ENCODE peak calls at places on chromosome 22, in four cellular contexts. Z is HepG2, I is K562, U is GM12878. O is an unnamed sample.

GRCh38 chr22:17237031-17237668 is 17.9 kb upstream of the ADA2 start:
- DNase-seq in Z (no peak), I (no peak), U (peak), O (no peak)

GRCh38 chr22:47395481-47395880 is 633.0 kb downstream of the TBC1D22A start:
- DNase-seq in Z (no peak), U (no peak), I (no peak), O (no peak)

GRCh38 chr22:36544107-36544620 is 15.2 kb upstream of the EIF3D start:
- DNase-seq in Z (no peak), I (peak), U (no peak), O (no peak)

GRCh38 chr22:36129985-36130384 is 30.6 kb downstream of the APOL3 start:
- DNase-seq in Z (no peak), I (no peak), U (no peak), O (no peak)

GRCh38 chr22:32775957-32776356 is 25.5 kb upstream of the TIMP3 start:
- DNase-seq in U (no peak), Z (peak), I (peak), O (no peak)

GRCh38 chr22:43944670-43945430 is 10.4 kb upstream of the SAMM50 start:
- DNase-seq in Z (no peak), U (no peak), I (no peak), O (no peak)

GRCh38 chr22:47174096-47174495 is 411.6 kb downstream of the TBC1D22A start:
- DNase-seq in I (no peak), Z (no peak), U (no peak), O (no peak)

GRCh38 chr22:26330971-26331625 is 98.0 kb upstream of the ASPHD2 start:
- DNase-seq in Z (peak), I (peak), U (peak), O (peak)

GRCh38 chr22:30254307-30254706 is 7.7 kb upstream of the LIF start:
- DNase-seq in Z (no peak), U (no peak), I (no peak), O (no peak)

GRCh38 chr22:27580311-27580897 is 221.2 kb downstream of the MN1 start:
- DNase-seq in U (no peak), Z (no peak), I (no peak), O (no peak)

GRCh38 chr22:50497093-50497492 is 10.4 kb downstream of the LMF2 start:
- DNase-seq in U (no peak), Z (no peak), I (no peak), O (no peak)

GRCh38 chr22:27621671-27622070 is 179.9 kb downstream of the MN1 start:
- DNase-seq in Z (no peak), U (no peak), I (no peak), O (no peak)

GRCh38 chr22:38758276-38758945 is 2.6 kb upstream of the SUN2 start:
- DNase-seq in I (peak), U (no peak), Z (no peak), O (no peak)

GRCh38 chr22:37588540-37589215 is 8.8 kb upstream of the LGALS2 start:
- DNase-seq in U (no peak), I (no peak), Z (no peak), O (no peak)

GRCh38 chr22:47166446-47167016 is 404.1 kb downstream of the TBC1D22A start:
- DNase-seq in U (no peak), I (no peak), Z (no peak), O (no peak)

GRCh38 chr22:44026630-44027511 is 2.8 kb downstream of the PARVB start:
- DNase-seq in Z (no peak), U (peak), I (peak), O (no peak)

GRCh38 chr22:17792854-17793434 is 18.7 kb upstream of the BID start:
- DNase-seq in U (no peak), Z (no peak), I (no peak), O (no peak)

GRCh38 chr22:24417200-24417599 is 10.2 kb upstream of the ADORA2A start:
- DNase-seq in I (no peak), Z (no peak), U (no peak), O (no peak)

GRCh38 chr22:30396871-30397655 is at the start of gene SEC14L2:
- DNase-seq in Z (no peak), U (no peak), I (no peak), O (peak)

GRCh38 chr22:27997538-27997937 is 78.5 kb upstream of the PITPNB start:
- DNase-seq in I (no peak), U (no peak), Z (no peak), O (no peak)

GRCh38 chr22:37021710-37022482 is 2.4 kb downstream of the MPST start:
- DNase-seq in U (no peak), Z (no peak), I (peak), O (peak)

GRCh38 chr22:42915980-42916765 is 59.1 kb upstream of the ARFGAP3 start:
- DNase-seq in I (no peak), Z (peak), U (no peak), O (no peak)

GRCh38 chr22:38243007-38243775 is 29.6 kb downstream of the TMEM184B start:
- DNase-seq in Z (peak), I (no peak), U (no peak), O (no peak)

GRCh38 chr22:36022697-36023096 is 5.9 kb downstream of the RBFOX2 start:
- DNase-seq in I (no peak), Z (no peak), U (no peak), O (no peak)

GRCh38 chr22:35202376-35202775 is 54.9 kb upstream of the HMGXB4 start:
- DNase-seq in U (no peak), I (no peak), Z (no peak), O (no peak)

GRCh38 chr22:33030923-33031525 is 27.2 kb downstream of the SYN3 start:
- DNase-seq in U (no peak), I (no peak), Z (no peak), O (no peak)

GRCh38 chr22:30183861-30184278 is 62.7 kb downstream of the LIF start:
- DNase-seq in I (peak), Z (no peak), U (no peak), O (no peak)

GRCh38 chr22:23182289-23183106 is 2.2 kb downstream of the BCR start:
- DNase-seq in Z (no peak), U (peak), I (peak), O (peak)

GRCh38 chr22:50403701-50404101 is 60.6 kb downstream of the PPP6R2 start:
- DNase-seq in U (no peak), I (no peak), Z (no peak), O (no peak)

GRCh38 chr22:31139866-31140716 is at the start of gene PLA2G3:
- DNase-seq in Z (peak), I (peak), U (no peak), O (no peak)

GRCh38 chr22:22928666-22929380 is 41.2 kb downstream of the IGLL5 start:
- DNase-seq in Z (no peak), U (peak), I (peak), O (no peak)

GRCh38 chr22:37462983-37463382 is 23.2 kb downstream of the MFNG start:
- DNase-seq in Z (peak), U (no peak), I (peak), O (peak)

GRCh38 chr22:26215766-26216165 is 46.5 kb downstream of the SEZ6L start:
- DNase-seq in Z (no peak), U (no peak), I (no peak), O (no peak)

GRCh38 chr22:41415554-41415953 is 31.0 kb downstream of the TOB2 start:
- DNase-seq in I (no peak), Z (no peak), U (no peak), O (no peak)

GRCh38 chr22:41418717-41419116 is 27.9 kb downstream of the TOB2 start:
- DNase-seq in U (no peak), I (no peak), Z (no peak), O (no peak)

DNA sequence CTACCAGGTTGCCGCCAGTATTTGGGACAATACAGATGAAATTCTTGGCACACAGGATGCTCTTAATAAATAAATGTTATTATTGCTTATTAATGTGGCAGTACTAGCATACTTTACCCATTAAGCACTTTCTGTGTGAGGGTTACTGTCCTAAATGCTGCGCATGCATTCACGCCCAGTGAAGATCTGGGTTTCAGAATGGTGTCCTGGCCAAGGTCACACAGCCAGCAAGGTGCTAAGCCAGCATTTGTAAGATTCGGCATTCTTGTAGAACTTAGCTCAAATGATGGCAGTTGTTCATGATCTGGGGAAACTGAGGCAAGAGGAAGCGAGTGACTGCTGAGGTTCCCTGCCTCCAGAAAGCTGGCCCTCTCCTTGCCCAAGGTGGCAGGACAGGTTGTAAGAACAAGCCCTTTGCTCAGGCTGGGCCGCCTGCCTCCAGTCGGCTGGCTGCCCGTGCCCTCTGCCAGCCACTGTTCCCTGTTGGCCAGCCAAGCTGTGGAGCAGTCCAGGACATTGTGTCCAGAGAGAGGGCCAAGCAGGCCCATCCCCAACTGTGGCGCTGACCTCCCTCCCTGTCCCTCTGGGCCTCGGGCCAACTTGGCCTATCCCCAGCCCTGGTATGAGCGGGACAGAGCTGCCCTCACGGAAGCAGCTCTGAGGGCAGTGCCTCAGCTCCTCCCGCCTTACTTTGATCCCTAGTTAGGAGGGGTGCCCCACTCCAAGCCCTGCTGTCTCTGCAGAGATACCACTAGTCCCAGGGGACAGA is 28.8 kb downstream of the TOB2 start:
- DNase-seq in Z (no peak), U (no peak), I (no peak), O (no peak)
- TF ChIP-seq TARDBP in Z (no peak), U (no peak), I (no peak), O (no peak)

GRCh38 chr22:46125311-46125710 is 25.0 kb upstream of the PPARA start:
- DNase-seq in I (no peak), U (no peak), Z (no peak), O (no peak)
- TF ChIP-seq TARDBP in I (no peak), U (no peak), Z (no peak), O (no peak)

DNA sequence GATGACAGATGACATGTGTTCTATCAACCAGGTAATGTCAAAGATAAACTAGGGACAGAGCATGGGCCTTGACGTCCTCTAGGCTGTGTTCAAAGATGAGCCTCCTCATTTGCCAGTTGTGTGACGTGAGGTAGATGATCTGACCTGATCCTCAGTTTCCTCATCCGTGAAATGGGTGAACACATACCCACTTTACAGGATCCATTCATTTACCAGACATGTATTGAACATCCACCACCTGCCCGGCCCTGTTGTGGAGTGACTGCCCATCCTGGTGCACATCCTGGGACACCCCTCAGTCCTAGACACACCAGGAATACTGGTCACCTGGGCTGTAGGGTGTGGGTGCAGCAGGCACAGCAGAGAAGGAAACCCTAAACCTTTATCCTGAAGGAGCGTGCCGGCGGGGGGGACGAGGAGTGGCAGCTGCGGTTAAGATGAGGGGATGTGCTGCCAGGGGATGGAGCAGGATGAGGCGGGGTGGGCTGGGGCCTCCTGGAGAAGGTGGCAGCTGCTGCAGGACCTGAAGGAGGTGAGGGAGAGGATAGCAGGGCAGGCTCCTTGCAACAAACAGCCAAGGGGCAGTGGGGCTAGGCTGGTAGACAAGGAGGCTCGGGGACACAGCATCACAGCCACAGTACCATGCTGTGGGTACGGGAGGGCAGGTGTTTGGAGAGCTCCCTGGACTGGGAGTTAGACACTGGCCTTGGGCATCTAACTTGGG is 8.4 kb downstream of the CLDN5 start:
- DNase-seq in Z (no peak), I (no peak), U (no peak), O (no peak)
- TF ChIP-seq TARDBP in Z (no peak), I (no peak), U (no peak), O (no peak)

DNA sequence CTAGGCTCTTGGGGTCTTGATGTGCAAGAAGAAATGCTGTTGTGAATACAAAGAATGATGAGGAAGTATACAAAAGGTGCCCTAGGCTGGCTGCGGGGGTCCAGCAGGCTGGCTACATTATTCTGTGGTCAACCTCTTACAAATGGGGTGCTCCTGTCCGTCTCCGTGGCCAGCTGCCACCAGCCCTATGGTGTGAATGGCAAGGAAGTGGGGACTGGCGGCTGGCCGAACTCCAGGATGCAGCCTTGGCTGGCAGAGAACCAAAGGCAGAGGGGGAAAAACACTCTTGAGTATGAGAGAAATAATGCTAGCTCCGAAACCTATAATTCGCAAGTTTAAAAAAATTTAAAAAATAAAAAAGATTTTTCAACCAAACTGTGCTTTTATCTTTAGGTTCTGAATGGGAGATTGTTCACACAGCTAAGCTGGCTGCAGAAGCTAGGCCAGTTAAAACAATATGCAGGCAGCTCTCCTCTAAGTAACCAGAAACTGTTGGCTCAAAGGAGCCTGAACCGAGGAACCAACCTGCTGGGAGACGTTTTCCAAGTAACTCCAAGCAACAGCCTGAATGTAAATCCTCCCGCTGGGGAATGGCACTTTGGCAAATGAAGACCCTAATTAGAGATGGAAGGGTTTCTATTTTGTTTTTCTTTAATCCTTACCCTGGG is 50.3 kb downstream of the C22orf31 start:
- DNase-seq in U (no peak), I (no peak), Z (no peak), O (no peak)
- TF ChIP-seq TARDBP in U (no peak), I (no peak), Z (no peak), O (no peak)

GRCh38 chr22:49322231-49322630 is 505.4 kb downstream of the BRD1 start:
- DNase-seq in I (no peak), U (no peak), Z (no peak), O (no peak)
- TF ChIP-seq TARDBP in I (no peak), U (no peak), Z (no peak), O (no peak)

GRCh38 chr22:40641269-40641668 is 4.8 kb upstream of the MRTFA start:
- DNase-seq in U (no peak), I (peak), Z (no peak), O (no peak)
- TF ChIP-seq TARDBP in U (no peak), I (no peak), Z (no peak), O (no peak)

O was measured in HEK293T.